ENCODE peak calls at places on chromosomes 11 and 22, in six cellular contexts. E, O, K, N, B and G are unnamed samples.

GRCh38 chr22:25334091-25334490 is 114.7 kb downstream of the CRYBB2 start:
- DNase-seq in N (peak; percentile 19), O (no peak), B (no peak), K (no peak), E (no peak), G (peak; percentile 55)

GRCh38 chr22:44697423-44698179 is 4.4 kb upstream of the PRR5 start:
- DNase-seq in E (no peak), B (peak; percentile 69), N (peak; percentile 67), O (no peak), K (peak; percentile 34), G (peak; percentile 49)

GRCh38 chr11:133795088-133795487 is 50.2 kb downstream of the SPATA19 start:
- DNase-seq in E (no peak), N (no peak), K (no peak), O (no peak), B (no peak), G (no peak)

GRCh38 chr11:72641900-72642814 is 32.1 kb downstream of the PDE2A start:
- DNase-seq in B (no peak), E (no peak), O (no peak), N (peak; percentile 28), K (no peak), G (no peak)

GRCh38 chr11:75924966-75925784 is 110.2 kb downstream of the UVRAG start:
- DNase-seq in B (no peak), N (no peak), K (no peak), E (no peak), O (no peak), G (no peak)

GRCh38 chr22:39317084-39317755 is 2.2 kb downstream of the RPL3 start:
- DNase-seq in O (no peak), K (no peak), B (no peak), N (no peak), E (no peak), G (no peak)

GRCh38 chr22:41523464-41524221 is 20.6 kb downstream of the POLR3H start:
- DNase-seq in O (no peak), N (no peak), E (no peak), B (no peak), K (no peak), G (no peak)

GRCh38 chr11:80441821-80442220 is 1001.0 kb upstream of the TENM4 start:
- DNase-seq in E (no peak), O (no peak), K (no peak), B (no peak), N (no peak), G (no peak)

GRCh38 chr22:23845661-23846469 is 7.1 kb upstream of the DERL3 start:
- DNase-seq in N (no peak), K (no peak), O (no peak), B (no peak), E (no peak), G (no peak)

GRCh38 chr11:62579252-62579651 is 5.6 kb upstream of the EEF1G start:
- DNase-seq in N (no peak), B (no peak), O (no peak), E (no peak), K (no peak), G (no peak)

GRCh38 chr22:16974298-16975084 is 33.5 kb downstream of the GAB4 start:
- DNase-seq in B (no peak), N (no peak), E (no peak), O (no peak), K (no peak), G (no peak)

GRCh38 chr11:122751298-122752070 is 86.8 kb upstream of the CRTAM start:
- DNase-seq in E (no peak), N (no peak), K (peak; percentile 28), O (no peak), B (no peak), G (no peak)

GRCh38 chr11:31131760-31132159 is 237.8 kb downstream of the DCDC1 start:
- DNase-seq in E (no peak), O (no peak), B (no peak), K (no peak), N (no peak), G (no peak)

GRCh38 chr11:35553021-35553420 is 27.6 kb upstream of the PAMR1 start:
- DNase-seq in N (no peak), O (no peak), K (no peak), E (no peak), B (no peak), G (no peak)

GRCh38 chr11:8102965-8103364 is 22.0 kb downstream of the TUB start:
- DNase-seq in B (no peak), E (no peak), K (no peak), N (no peak), O (no peak), G (no peak)

GRCh38 chr11:69297225-69297925 is 3.4 kb downstream of the MYEOV start:
- DNase-seq in E (peak; percentile 11), N (peak; percentile 97), K (no peak), O (peak; percentile 94), B (peak; percentile 90), G (no peak)

GRCh38 chr22:50305658-50306566 is 1.5 kb downstream of the PLXNB2 start:
- DNase-seq in B (peak; percentile 53), K (peak; percentile 55), E (no peak), N (peak; percentile 85), O (peak; percentile 88), G (peak; percentile 86)

GRCh38 chr11:119029340-119030028 is 1.2 kb downstream of the SLC37A4 start:
- DNase-seq in E (no peak), O (no peak), N (no peak), K (no peak), B (no peak), G (no peak)

GRCh38 chr11:124814739-124815138 is 14.5 kb upstream of the MSANTD2 start:
- DNase-seq in N (no peak), K (no peak), E (no peak), O (no peak), B (no peak), G (no peak)

GRCh38 chr22:27896251-27896650 is 22.8 kb downstream of the PITPNB start:
- DNase-seq in E (no peak), N (no peak), B (no peak), O (no peak), K (no peak), G (no peak)

GRCh38 chr11:30314625-30315024 is 8.3 kb upstream of the ARL14EP start:
- DNase-seq in K (no peak), N (no peak), O (no peak), B (no peak), E (no peak), G (no peak)

GRCh38 chr11:14248577-14248976 is 110.4 kb downstream of the RRAS2 start:
- DNase-seq in N (no peak), E (no peak), O (no peak), K (no peak), B (no peak), G (no peak)

GRCh38 chr11:46120711-46121327 is 435 bp downstream of the PHF21A start:
- DNase-seq in K (peak; percentile 71), E (peak; percentile 58), O (peak; percentile 42), B (no peak), N (no peak), G (peak; percentile 77)

GRCh38 chr11:13168281-13168680 is 109.3 kb upstream of the BMAL1 start:
- DNase-seq in O (no peak), B (no peak), K (no peak), N (no peak), E (no peak), G (no peak)

GRCh38 chr22:39275814-39276443 is 31.1 kb upstream of the PDGFB start:
- DNase-seq in N (no peak), B (no peak), E (no peak), K (no peak), O (no peak), G (no peak)

GRCh38 chr11:1508491-1508891 is 21.9 kb upstream of the MOB2 start:
- DNase-seq in N (no peak), E (no peak), B (no peak), O (no peak), K (no peak), G (no peak)